ENCODE peak calls at places on chromosomes 16 and 17, in five cellular contexts. One of them, this sample, is unnamed.

GRCh38 chr17:33207231-33207630 is 85.9 kb downstream of the ASIC2 start:
- DNase-seq in fibroblast of lung: no peak
- DNase-seq in skeletal muscle cell: no peak
- DNase-seq in BE2C: no peak
- DNase-seq in mammary epithelial cell: no peak
- DNase-seq in this sample: no peak

GRCh38 chr16:23607740-23608139 is 11.6 kb upstream of the NDUFAB1 start:
- DNase-seq in mammary epithelial cell: no peak
- DNase-seq in fibroblast of lung: peak; percentile 17
- DNase-seq in skeletal muscle cell: no peak
- DNase-seq in BE2C: no peak
- DNase-seq in this sample: no peak

GRCh38 chr17:32805029-32805976 is 71.6 kb downstream of the MYO1D start:
- DNase-seq in skeletal muscle cell: no peak
- DNase-seq in mammary epithelial cell: peak; percentile 58
- DNase-seq in BE2C: no peak
- DNase-seq in fibroblast of lung: no peak
- DNase-seq in this sample: no peak

GRCh38 chr17:60089097-60089844 is 10.6 kb upstream of the HEATR6 start:
- DNase-seq in BE2C: no peak
- DNase-seq in fibroblast of lung: no peak
- DNase-seq in skeletal muscle cell: no peak
- DNase-seq in mammary epithelial cell: no peak
- DNase-seq in this sample: no peak

GRCh38 chr16:89502319-89502843 is 5.8 kb upstream of the SPG7 start:
- DNase-seq in mammary epithelial cell: peak; percentile 95
- DNase-seq in skeletal muscle cell: no peak
- DNase-seq in BE2C: no peak
- DNase-seq in fibroblast of lung: peak; percentile 60
- DNase-seq in this sample: peak; percentile 55

GRCh38 chr17:50257574-50258224 is 16.6 kb upstream of the TMEM92 start:
- DNase-seq in skeletal muscle cell: no peak
- DNase-seq in fibroblast of lung: no peak
- DNase-seq in mammary epithelial cell: no peak
- DNase-seq in BE2C: no peak
- DNase-seq in this sample: no peak

GRCh38 chr16:31200821-31201510 is 1.6 kb downstream of the PYCARD start:
- DNase-seq in fibroblast of lung: no peak
- DNase-seq in skeletal muscle cell: no peak
- DNase-seq in mammary epithelial cell: no peak
- DNase-seq in BE2C: no peak
- DNase-seq in this sample: no peak

GRCh38 chr16:15704545-15704987 is 54.5 kb downstream of the NDE1 start:
- DNase-seq in fibroblast of lung: peak; percentile 50
- DNase-seq in BE2C: peak; percentile 72
- DNase-seq in mammary epithelial cell: peak; percentile 29
- DNase-seq in skeletal muscle cell: no peak
- DNase-seq in this sample: no peak

GRCh38 chr17:30344283-30345088 is 10.6 kb upstream of the TMIGD1 start:
- DNase-seq in BE2C: no peak
- DNase-seq in mammary epithelial cell: peak; percentile 32
- DNase-seq in fibroblast of lung: peak; percentile 55
- DNase-seq in skeletal muscle cell: peak; percentile 81
- DNase-seq in this sample: peak; percentile 82

GRCh38 chr16:1964046-1964505 is 550 bp downstream of the RPS2 start:
- DNase-seq in fibroblast of lung: no peak
- DNase-seq in mammary epithelial cell: peak; percentile 17
- DNase-seq in BE2C: no peak
- DNase-seq in skeletal muscle cell: no peak
- DNase-seq in this sample: no peak

GRCh38 chr16:31452631-31453106 is 6.6 kb upstream of the ARMC5 start:
- DNase-seq in skeletal muscle cell: peak; percentile 83
- DNase-seq in fibroblast of lung: peak; percentile 93
- DNase-seq in mammary epithelial cell: peak; percentile 88
- DNase-seq in BE2C: no peak
- DNase-seq in this sample: no peak

GRCh38 chr17:79034931-79035485 is 11.0 kb downstream of the C1QTNF1 start:
- DNase-seq in fibroblast of lung: no peak
- DNase-seq in mammary epithelial cell: no peak
- DNase-seq in BE2C: no peak
- DNase-seq in skeletal muscle cell: no peak
- DNase-seq in this sample: no peak

GRCh38 chr16:14298374-14299122 is 227.4 kb downstream of the MRTFB start:
- DNase-seq in mammary epithelial cell: no peak
- DNase-seq in fibroblast of lung: no peak
- DNase-seq in skeletal muscle cell: no peak
- DNase-seq in BE2C: no peak
- DNase-seq in this sample: no peak

GRCh38 chr17:48746916-48747444 is 18.4 kb upstream of the HOXB13 start:
- DNase-seq in mammary epithelial cell: no peak
- DNase-seq in fibroblast of lung: no peak
- DNase-seq in BE2C: no peak
- DNase-seq in skeletal muscle cell: no peak
- DNase-seq in this sample: no peak

GRCh38 chr16:86517652-86518258 is 7.4 kb downstream of the FOXF1 start:
- DNase-seq in BE2C: peak; percentile 79
- DNase-seq in skeletal muscle cell: no peak
- DNase-seq in mammary epithelial cell: peak; percentile 27
- DNase-seq in fibroblast of lung: peak; percentile 69
- DNase-seq in this sample: no peak

GRCh38 chr16:1002399-1003161 is 21.0 kb downstream of the SOX8 start:
- DNase-seq in mammary epithelial cell: peak; percentile 69
- DNase-seq in BE2C: peak; percentile 51
- DNase-seq in skeletal muscle cell: peak; percentile 41
- DNase-seq in fibroblast of lung: peak; percentile 75
- DNase-seq in this sample: peak; percentile 51

GRCh38 chr16:31513126-31513525 is 4.9 kb upstream of the RUSF1 start:
- DNase-seq in mammary epithelial cell: peak; percentile 76
- DNase-seq in skeletal muscle cell: peak; percentile 41
- DNase-seq in fibroblast of lung: peak; percentile 72
- DNase-seq in BE2C: no peak
- DNase-seq in this sample: no peak

GRCh38 chr17:27495460-27495859 is 39.2 kb downstream of the KSR1 start:
- DNase-seq in skeletal muscle cell: no peak
- DNase-seq in mammary epithelial cell: no peak
- DNase-seq in fibroblast of lung: no peak
- DNase-seq in BE2C: no peak
- DNase-seq in this sample: peak; percentile 87

GRCh38 chr17:34370997-34371395 is 8.0 kb upstream of the CCL1 start:
- DNase-seq in skeletal muscle cell: no peak
- DNase-seq in mammary epithelial cell: peak; percentile 17
- DNase-seq in fibroblast of lung: no peak
- DNase-seq in BE2C: no peak
- DNase-seq in this sample: no peak

GRCh38 chr17:59406808-59407381 is 75.4 kb downstream of the YPEL2 start:
- DNase-seq in BE2C: peak; percentile 71
- DNase-seq in fibroblast of lung: peak; percentile 76
- DNase-seq in mammary epithelial cell: no peak
- DNase-seq in skeletal muscle cell: peak; percentile 36
- DNase-seq in this sample: peak; percentile 79

GRCh38 chr17:3888343-3889171 is 4.3 kb downstream of the CAMKK1 start:
- DNase-seq in skeletal muscle cell: peak; percentile 93
- DNase-seq in BE2C: peak; percentile 81
- DNase-seq in mammary epithelial cell: peak; percentile 81
- DNase-seq in fibroblast of lung: peak; percentile 94
- DNase-seq in this sample: no peak

GRCh38 chr17:81457917-81458555 is 54.6 kb downstream of the ACTG1 start:
- DNase-seq in mammary epithelial cell: no peak
- DNase-seq in BE2C: no peak
- DNase-seq in skeletal muscle cell: no peak
- DNase-seq in fibroblast of lung: no peak
- DNase-seq in this sample: no peak

GRCh38 chr17:81460856-81461460 is 51.6 kb downstream of the ACTG1 start:
- DNase-seq in BE2C: no peak
- DNase-seq in skeletal muscle cell: no peak
- DNase-seq in fibroblast of lung: no peak
- DNase-seq in mammary epithelial cell: no peak
- DNase-seq in this sample: no peak

GRCh38 chr17:81458628-81459027 is 54.0 kb downstream of the ACTG1 start:
- DNase-seq in BE2C: no peak
- DNase-seq in mammary epithelial cell: no peak
- DNase-seq in skeletal muscle cell: no peak
- DNase-seq in fibroblast of lung: no peak
- DNase-seq in this sample: no peak

GRCh38 chr17:81459224-81459623 is 53.4 kb downstream of the ACTG1 start:
- DNase-seq in fibroblast of lung: no peak
- DNase-seq in skeletal muscle cell: no peak
- DNase-seq in mammary epithelial cell: no peak
- DNase-seq in BE2C: no peak
- DNase-seq in this sample: no peak

GRCh38 chr17:81459864-81460263 is 52.7 kb downstream of the ACTG1 start:
- DNase-seq in skeletal muscle cell: no peak
- DNase-seq in mammary epithelial cell: no peak
- DNase-seq in BE2C: no peak
- DNase-seq in fibroblast of lung: no peak
- DNase-seq in this sample: no peak
- H3K4me3 ChIP-seq in skeletal muscle cell: no peak overlapping the region
- H3K4me3 ChIP-seq in mammary epithelial cell: no peak overlapping the region
- H3K4me3 ChIP-seq in BE2C: no peak overlapping the region
- H3K4me3 ChIP-seq in fibroblast of lung: no peak overlapping the region
- H3K4me3 ChIP-seq in this sample: no peak overlapping the region

GRCh38 chr16:50479771-50480170 is 68.4 kb upstream of the NKD1 start:
- DNase-seq in fibroblast of lung: no peak
- DNase-seq in mammary epithelial cell: no peak
- DNase-seq in BE2C: no peak
- DNase-seq in skeletal muscle cell: no peak
- DNase-seq in this sample: no peak

GRCh38 chr16:50476486-50477260 is 71.5 kb upstream of the NKD1 start:
- DNase-seq in mammary epithelial cell: no peak
- DNase-seq in BE2C: no peak
- DNase-seq in fibroblast of lung: no peak
- DNase-seq in skeletal muscle cell: no peak
- DNase-seq in this sample: no peak

GRCh38 chr16:50478021-50478772 is 70.0 kb upstream of the NKD1 start:
- DNase-seq in skeletal muscle cell: no peak
- DNase-seq in fibroblast of lung: no peak
- DNase-seq in mammary epithelial cell: no peak
- DNase-seq in BE2C: no peak
- DNase-seq in this sample: no peak

GRCh38 chr16:50480206-50480605 is 68.0 kb upstream of the NKD1 start:
- DNase-seq in fibroblast of lung: no peak
- DNase-seq in skeletal muscle cell: no peak
- DNase-seq in BE2C: no peak
- DNase-seq in mammary epithelial cell: no peak
- DNase-seq in this sample: no peak

DNA sequence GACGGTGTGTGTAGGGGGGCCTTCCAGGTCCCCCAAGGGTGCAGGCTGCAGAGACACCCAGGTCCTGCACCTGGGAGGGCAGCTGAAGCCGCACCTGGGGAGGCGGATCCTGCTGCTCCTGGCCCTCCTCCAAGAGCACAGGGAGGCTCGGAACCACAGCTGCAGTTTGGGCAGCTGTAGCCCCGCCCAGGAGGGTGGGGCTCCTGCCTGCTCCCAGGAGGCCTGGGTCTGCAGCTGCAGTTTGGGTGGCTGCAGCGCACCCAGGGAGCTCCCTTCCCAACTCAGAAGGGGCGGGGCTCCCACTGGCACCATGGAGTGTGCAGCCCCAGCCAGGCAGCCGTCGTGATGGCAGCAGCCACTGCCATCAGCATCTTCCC is 69.4 kb upstream of the NKD1 start:
- DNase-seq in BE2C: peak; percentile 33
- DNase-seq in mammary epithelial cell: peak; percentile 12
- DNase-seq in skeletal muscle cell: no peak
- DNase-seq in fibroblast of lung: no peak
- DNase-seq in this sample: no peak
- H3K4me3 ChIP-seq in BE2C: no peak overlapping the region
- H3K4me3 ChIP-seq in mammary epithelial cell: no peak overlapping the region
- H3K4me3 ChIP-seq in skeletal muscle cell: no peak overlapping the region
- H3K4me3 ChIP-seq in fibroblast of lung: no peak overlapping the region
- H3K4me3 ChIP-seq in this sample: no peak overlapping the region

DNA sequence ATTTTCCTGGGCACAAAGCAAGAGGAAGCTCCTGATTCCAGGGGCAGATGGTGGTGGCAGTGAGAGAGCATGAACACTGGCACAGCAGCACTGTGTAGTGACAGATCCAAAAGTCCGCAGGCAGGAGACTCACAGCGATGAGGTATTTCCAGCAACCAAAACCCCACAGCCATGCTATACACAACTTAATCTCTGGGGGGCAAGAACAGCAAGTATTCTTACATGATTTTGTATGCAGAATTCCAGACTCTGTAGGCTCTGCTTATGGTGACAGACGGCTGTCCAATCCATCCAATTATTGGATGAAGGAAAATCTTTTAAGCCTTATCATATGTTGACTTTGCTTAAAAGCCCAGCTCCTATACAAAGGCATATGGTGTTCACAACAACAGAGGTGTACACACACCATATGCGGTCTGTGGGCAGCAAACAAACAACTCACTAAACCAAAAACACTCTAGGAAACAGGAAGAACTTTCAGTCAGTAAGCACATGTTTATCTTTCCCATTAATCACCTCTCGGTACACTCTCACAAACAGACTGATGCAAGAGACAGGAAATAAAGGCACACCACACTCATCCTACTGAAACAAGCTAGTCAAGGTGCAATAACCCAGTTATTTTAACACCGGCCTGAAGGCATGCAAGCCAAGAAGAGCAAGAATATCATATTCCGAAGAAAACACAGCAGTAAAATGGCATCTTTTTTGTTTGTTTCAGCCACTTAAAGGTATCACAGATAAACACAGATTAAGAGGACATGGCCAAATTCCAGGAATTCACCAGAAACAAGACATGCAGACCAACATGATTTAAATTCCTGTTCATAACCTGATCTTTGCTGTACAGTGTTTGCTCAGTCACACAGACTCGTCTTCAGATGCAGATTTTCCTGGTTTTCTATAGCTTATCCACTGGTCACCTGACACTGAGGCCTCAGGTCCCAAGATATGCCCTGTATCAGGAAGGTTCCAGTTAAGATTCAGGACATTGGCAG is 47.8 kb downstream of the ERN1 start:
- DNase-seq in skeletal muscle cell: peak; percentile 62
- DNase-seq in BE2C: peak; percentile 64
- DNase-seq in mammary epithelial cell: peak; percentile 83
- DNase-seq in fibroblast of lung: peak; percentile 59
- DNase-seq in this sample: peak; percentile 66
- H3K4me3 ChIP-seq in skeletal muscle cell: no peak overlapping the region
- H3K4me3 ChIP-seq in BE2C: peak overlapping the region; percentile 1
- H3K4me3 ChIP-seq in mammary epithelial cell: no peak overlapping the region
- H3K4me3 ChIP-seq in fibroblast of lung: no peak overlapping the region
- H3K4me3 ChIP-seq in this sample: no peak overlapping the region

GRCh38 chr17:44310188-44310587 is 1.8 kb downstream of the RUNDC3A start:
- DNase-seq in skeletal muscle cell: no peak
- DNase-seq in BE2C: no peak
- DNase-seq in fibroblast of lung: no peak
- DNase-seq in mammary epithelial cell: no peak
- DNase-seq in this sample: no peak

GRCh38 chr17:44309472-44309871 is 1.1 kb downstream of the RUNDC3A start:
- DNase-seq in BE2C: no peak
- DNase-seq in skeletal muscle cell: no peak
- DNase-seq in fibroblast of lung: no peak
- DNase-seq in mammary epithelial cell: peak; percentile 14
- DNase-seq in this sample: no peak

GRCh38 chr17:44308320-44308818 is at the start of gene RUNDC3A:
- DNase-seq in BE2C: peak; percentile 95
- DNase-seq in fibroblast of lung: peak; percentile 69
- DNase-seq in skeletal muscle cell: no peak
- DNase-seq in mammary epithelial cell: peak; percentile 66
- DNase-seq in this sample: no peak

GRCh38 chr17:44307387-44308186 is 814 bp upstream of the RUNDC3A start:
- DNase-seq in BE2C: peak; percentile 92
- DNase-seq in mammary epithelial cell: peak; percentile 50
- DNase-seq in skeletal muscle cell: no peak
- DNase-seq in fibroblast of lung: peak; percentile 18
- DNase-seq in this sample: no peak

GRCh38 chr17:44308865-44309264 is 464 bp downstream of the RUNDC3A start:
- DNase-seq in skeletal muscle cell: no peak
- DNase-seq in BE2C: no peak
- DNase-seq in mammary epithelial cell: no peak
- DNase-seq in fibroblast of lung: no peak
- DNase-seq in this sample: no peak
- H3K4me3 ChIP-seq in skeletal muscle cell: peak overlapping the region; percentile 50
- H3K4me3 ChIP-seq in BE2C: peak overlapping the region; percentile 67
- H3K4me3 ChIP-seq in mammary epithelial cell: no peak overlapping the region
- H3K4me3 ChIP-seq in fibroblast of lung: no peak overlapping the region
- H3K4me3 ChIP-seq in this sample: peak overlapping the region; percentile 57

This sample was measured in epithelial cell of proximal tubule.